ENCODE peak calls at places on chromosome X, in seven cellular contexts. One of them, this sample, is unnamed.

GRCh38 chrX:99384594-99385374 is 1025.3 kb downstream of the PCDH19 start:
- DNase-seq in HCT116: no peak
- DNase-seq in SK-N-SH: no peak
- DNase-seq in GM12878: no peak
- DNase-seq in K562: no peak
- DNase-seq in HepG2: no peak
- DNase-seq in H1: no peak
- DNase-seq in this sample: no peak

GRCh38 chrX:121163443-121163842 is 116.0 kb downstream of the GLUD2 start:
- DNase-seq in HCT116: no peak
- DNase-seq in SK-N-SH: no peak
- DNase-seq in GM12878: no peak
- DNase-seq in K562: no peak
- DNase-seq in HepG2: no peak
- DNase-seq in H1: no peak
- DNase-seq in this sample: no peak

GRCh38 chrX:56804867-56805266 is 75.8 kb downstream of the NBDY start:
- DNase-seq in HCT116: no peak
- DNase-seq in SK-N-SH: no peak
- DNase-seq in GM12878: no peak
- DNase-seq in K562: no peak
- DNase-seq in HepG2: no peak
- DNase-seq in H1: no peak
- DNase-seq in this sample: no peak

GRCh38 chrX:121571333-121571732 is 523.9 kb downstream of the GLUD2 start:
- DNase-seq in HCT116: no peak
- DNase-seq in SK-N-SH: no peak
- DNase-seq in GM12878: no peak
- DNase-seq in K562: no peak
- DNase-seq in HepG2: no peak
- DNase-seq in H1: no peak
- DNase-seq in this sample: no peak

GRCh38 chrX:24253469-24253868 is 60.4 kb downstream of the SUPT20HL2 start:
- DNase-seq in HCT116: no peak
- DNase-seq in SK-N-SH: no peak
- DNase-seq in GM12878: no peak
- DNase-seq in K562: no peak
- DNase-seq in HepG2: no peak
- DNase-seq in H1: no peak
- DNase-seq in this sample: no peak

GRCh38 chrX:154300815-154301214 is 5.2 kb downstream of the TKTL1 start:
- DNase-seq in HCT116: no peak
- DNase-seq in SK-N-SH: no peak
- DNase-seq in GM12878: no peak
- DNase-seq in K562: no peak
- DNase-seq in HepG2: no peak
- DNase-seq in H1: no peak
- DNase-seq in this sample: no peak

GRCh38 chrX:3066555-3066954 is 25.3 kb downstream of the ARSF start:
- DNase-seq in HCT116: no peak
- DNase-seq in SK-N-SH: peak
- DNase-seq in GM12878: no peak
- DNase-seq in K562: no peak
- DNase-seq in HepG2: no peak
- DNase-seq in H1: no peak
- DNase-seq in this sample: no peak

GRCh38 chrX:75781618-75782017 is 3.4 kb downstream of the MAGEE2 start:
- DNase-seq in HCT116: no peak
- DNase-seq in SK-N-SH: peak
- DNase-seq in GM12878: no peak
- DNase-seq in K562: no peak
- DNase-seq in HepG2: no peak
- DNase-seq in H1: no peak
- DNase-seq in this sample: no peak

GRCh38 chrX:11209798-11210197 is 83.4 kb upstream of the AMELX start:
- DNase-seq in HCT116: no peak
- DNase-seq in SK-N-SH: no peak
- DNase-seq in GM12878: no peak
- DNase-seq in K562: no peak
- DNase-seq in HepG2: no peak
- DNase-seq in H1: no peak
- DNase-seq in this sample: no peak

GRCh38 chrX:23385242-23385641 is 50.6 kb downstream of the PTCHD1 start:
- DNase-seq in HCT116: no peak
- DNase-seq in SK-N-SH: no peak
- DNase-seq in GM12878: no peak
- DNase-seq in K562: no peak
- DNase-seq in HepG2: no peak
- DNase-seq in H1: no peak
- DNase-seq in this sample: no peak

GRCh38 chrX:69028006-69028760 is 137.1 kb downstream of the PJA1 start:
- DNase-seq in HCT116: no peak
- DNase-seq in SK-N-SH: no peak
- DNase-seq in GM12878: peak
- DNase-seq in K562: no peak
- DNase-seq in HepG2: no peak
- DNase-seq in H1: no peak
- DNase-seq in this sample: no peak

DNA sequence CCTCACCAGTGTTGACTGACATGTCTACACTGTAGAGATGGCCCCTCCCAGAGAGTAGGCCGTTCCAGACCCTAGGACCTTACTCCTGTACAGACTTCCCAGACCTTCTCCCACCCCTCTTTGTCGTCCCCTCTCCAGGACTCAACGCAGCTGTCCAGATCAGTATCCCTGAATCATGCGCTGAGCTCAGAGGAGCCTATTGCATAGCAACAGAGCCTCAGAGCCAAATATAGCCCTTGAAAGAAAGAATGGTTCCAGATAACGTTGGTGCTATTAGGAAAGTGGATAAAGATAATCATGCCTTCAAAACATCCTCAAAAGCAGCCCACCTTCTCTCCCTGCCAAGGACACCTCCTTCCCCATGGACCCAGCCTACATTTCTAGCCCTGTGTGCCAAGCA is 27.8 kb upstream of the NXF3 start:
- DNase-seq in HCT116: no peak
- DNase-seq in SK-N-SH: no peak
- DNase-seq in GM12878: no peak
- DNase-seq in K562: no peak
- DNase-seq in HepG2: no peak
- DNase-seq in H1: no peak
- DNase-seq in this sample: no peak
- H3K4me3 ChIP-seq in HCT116: no peak
- H3K4me3 ChIP-seq in SK-N-SH: no peak
- H3K4me3 ChIP-seq in GM12878: no peak
- H3K4me3 ChIP-seq in K562: no peak
- H3K4me3 ChIP-seq in HepG2: no peak
- H3K4me3 ChIP-seq in H1: no peak
- H3K4me3 ChIP-seq in this sample: no peak

DNA sequence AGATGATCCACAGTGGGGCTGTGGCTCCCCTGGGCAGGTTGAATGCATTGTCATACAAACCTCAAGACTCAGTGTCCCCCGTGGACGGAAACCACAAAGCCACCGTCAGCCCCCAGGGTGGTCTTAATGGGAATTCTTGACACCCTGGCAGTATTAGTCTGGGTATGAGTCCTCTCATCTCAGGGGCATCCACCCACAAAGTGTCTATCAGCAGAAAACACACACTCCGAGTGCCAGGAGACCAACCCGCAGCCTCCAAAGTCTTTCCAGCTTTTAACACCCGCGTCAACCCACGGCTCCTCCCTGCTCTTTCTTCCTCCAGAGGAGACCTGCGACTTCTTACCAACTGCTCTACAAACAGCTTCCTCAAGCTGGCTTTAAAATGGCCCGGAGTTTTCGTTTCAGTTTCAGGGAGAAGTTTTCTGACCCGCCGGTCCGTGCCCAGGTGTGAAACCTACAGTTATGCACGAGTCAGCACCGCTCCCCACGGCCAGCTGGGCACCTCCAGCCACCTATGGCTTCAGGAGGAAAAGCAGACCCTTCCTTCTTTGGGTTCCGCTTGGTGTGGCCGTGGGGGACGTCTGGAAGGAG is 14.4 kb upstream of the ASMTL start:
- DNase-seq in HCT116: no peak
- DNase-seq in SK-N-SH: no peak
- DNase-seq in GM12878: no peak
- DNase-seq in K562: no peak
- DNase-seq in HepG2: no peak
- DNase-seq in H1: no peak
- DNase-seq in this sample: no peak
- TF ChIP-seq YY1 in HCT116: no peak
- TF ChIP-seq YY1 in SK-N-SH: no peak
- TF ChIP-seq YY1 in GM12878: peak
- TF ChIP-seq YY1 in K562: no peak
- TF ChIP-seq YY1 in HepG2: no peak
- TF ChIP-seq YY1 in H1: no peak
- TF ChIP-seq YY1 in this sample: no peak

GRCh38 chrX:13695601-13696115 is 6.7 kb downstream of the RAB9A start:
- DNase-seq in HCT116: no peak
- DNase-seq in SK-N-SH: no peak
- DNase-seq in GM12878: no peak
- DNase-seq in K562: no peak
- DNase-seq in HepG2: no peak
- DNase-seq in H1: no peak
- DNase-seq in this sample: no peak

GRCh38 chrX:13692771-13693231 is 3.9 kb downstream of the RAB9A start:
- DNase-seq in HCT116: peak
- DNase-seq in SK-N-SH: no peak
- DNase-seq in GM12878: no peak
- DNase-seq in K562: no peak
- DNase-seq in HepG2: no peak
- DNase-seq in H1: no peak
- DNase-seq in this sample: no peak

GRCh38 chrX:13693341-13693871 is 4.5 kb downstream of the RAB9A start:
- DNase-seq in HCT116: no peak
- DNase-seq in SK-N-SH: no peak
- DNase-seq in GM12878: no peak
- DNase-seq in K562: no peak
- DNase-seq in HepG2: no peak
- DNase-seq in H1: no peak
- DNase-seq in this sample: no peak

GRCh38 chrX:13694359-13694758 is 5.4 kb downstream of the RAB9A start:
- DNase-seq in HCT116: no peak
- DNase-seq in SK-N-SH: no peak
- DNase-seq in GM12878: no peak
- DNase-seq in K562: no peak
- DNase-seq in HepG2: no peak
- DNase-seq in H1: no peak
- DNase-seq in this sample: no peak

GRCh38 chrX:13694983-13695382 is 6.1 kb downstream of the RAB9A start:
- DNase-seq in HCT116: no peak
- DNase-seq in SK-N-SH: no peak
- DNase-seq in GM12878: no peak
- DNase-seq in K562: no peak
- DNase-seq in HepG2: no peak
- DNase-seq in H1: no peak
- DNase-seq in this sample: no peak
- H3K4me3 ChIP-seq in HCT116: no peak
- H3K4me3 ChIP-seq in SK-N-SH: no peak
- H3K4me3 ChIP-seq in GM12878: peak
- H3K4me3 ChIP-seq in K562: no peak
- H3K4me3 ChIP-seq in HepG2: no peak
- H3K4me3 ChIP-seq in H1: no peak
- H3K4me3 ChIP-seq in this sample: no peak

GRCh38 chrX:132636080-132636479 is 147.2 kb upstream of the MBNL3 start:
- DNase-seq in HCT116: no peak
- DNase-seq in SK-N-SH: no peak
- DNase-seq in GM12878: no peak
- DNase-seq in K562: no peak
- DNase-seq in HepG2: no peak
- DNase-seq in H1: no peak
- DNase-seq in this sample: no peak
- TF ChIP-seq YY1 in HCT116: no peak
- TF ChIP-seq YY1 in SK-N-SH: no peak
- TF ChIP-seq YY1 in GM12878: no peak
- TF ChIP-seq YY1 in K562: no peak
- TF ChIP-seq YY1 in HepG2: no peak
- TF ChIP-seq YY1 in H1: no peak
- TF ChIP-seq YY1 in this sample: no peak

DNA sequence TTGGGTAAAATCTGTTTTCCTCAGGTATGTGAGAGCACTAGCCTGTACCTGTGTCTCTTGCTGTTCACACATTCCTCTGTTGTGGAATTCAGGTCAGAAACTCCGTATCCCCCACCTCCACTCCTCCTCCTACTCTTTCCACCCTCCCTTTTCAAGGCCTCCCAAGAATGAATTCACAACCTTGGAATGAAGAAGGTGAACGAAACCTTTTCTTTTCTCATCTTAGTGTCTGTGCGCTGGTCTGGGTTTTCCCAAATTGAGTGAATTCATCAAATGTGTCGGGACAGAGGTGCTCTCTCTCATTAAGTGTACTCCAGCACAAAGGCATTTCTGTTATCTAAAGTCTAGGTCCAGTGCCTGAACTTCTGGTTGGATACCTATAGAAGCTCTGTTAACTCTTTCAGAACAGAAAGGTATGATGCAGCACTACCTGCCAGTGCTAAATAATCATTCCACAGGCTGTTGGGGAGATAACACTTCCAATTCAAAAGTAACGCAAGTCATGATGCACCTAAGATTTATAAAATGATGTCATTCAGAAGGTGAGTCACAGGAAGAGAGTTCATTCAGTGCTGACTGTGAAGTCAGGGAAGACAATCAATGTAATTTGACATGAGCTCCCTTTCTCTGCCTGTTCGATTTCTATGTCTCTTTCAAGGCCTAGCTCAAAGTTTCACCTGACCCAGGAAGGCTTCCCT is 41.9 kb downstream of the COL4A6 start:
- DNase-seq in HCT116: peak
- DNase-seq in SK-N-SH: no peak
- DNase-seq in GM12878: no peak
- DNase-seq in K562: no peak
- DNase-seq in HepG2: peak
- DNase-seq in H1: no peak
- DNase-seq in this sample: peak
- H3K4me3 ChIP-seq in HCT116: peak
- H3K4me3 ChIP-seq in SK-N-SH: no peak
- H3K4me3 ChIP-seq in GM12878: no peak
- H3K4me3 ChIP-seq in K562: no peak
- H3K4me3 ChIP-seq in HepG2: no peak
- H3K4me3 ChIP-seq in H1: no peak
- H3K4me3 ChIP-seq in this sample: no peak

GRCh38 chrX:87636533-87636932 is 118.9 kb downstream of the KLHL4 start:
- DNase-seq in HCT116: no peak
- DNase-seq in SK-N-SH: no peak
- DNase-seq in GM12878: no peak
- DNase-seq in K562: no peak
- DNase-seq in HepG2: no peak
- DNase-seq in H1: no peak
- DNase-seq in this sample: no peak

DNA sequence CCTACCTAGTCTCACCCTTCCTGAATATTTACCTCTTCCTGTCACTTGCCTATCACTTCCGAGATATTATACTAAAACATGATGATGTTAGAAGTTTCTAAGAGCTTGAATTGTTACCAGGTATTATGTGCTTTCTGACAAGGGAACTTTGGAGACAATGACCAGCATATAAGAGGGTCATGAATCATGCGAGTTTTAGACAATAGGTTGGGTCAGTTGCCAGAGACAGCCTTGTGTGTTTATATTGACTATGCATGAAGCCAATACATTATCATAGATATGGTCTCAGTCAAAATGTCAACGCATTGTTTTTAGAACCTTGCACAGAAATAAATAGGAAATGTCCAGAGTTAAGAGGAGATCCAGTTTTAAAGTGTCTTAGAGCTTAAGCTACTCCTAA is 116.8 kb downstream of the KLHL4 start:
- DNase-seq in HCT116: no peak
- DNase-seq in SK-N-SH: no peak
- DNase-seq in GM12878: no peak
- DNase-seq in K562: no peak
- DNase-seq in HepG2: no peak
- DNase-seq in H1: no peak
- DNase-seq in this sample: no peak
- TF ChIP-seq YY1 in HCT116: no peak
- TF ChIP-seq YY1 in SK-N-SH: no peak
- TF ChIP-seq YY1 in GM12878: no peak
- TF ChIP-seq YY1 in K562: no peak
- TF ChIP-seq YY1 in HepG2: no peak
- TF ChIP-seq YY1 in H1: no peak
- TF ChIP-seq YY1 in this sample: no peak

This sample was measured in NT2/D1.